ENCODE peak calls at places on chromosomes 11 and 22, in four cellular contexts. J is mucosa of descending colon, M is tibial nerve, Q is LHCN-M2. C is an unnamed sample.

GRCh38 chr11:72305077-72305476 is 61.1 kb upstream of the PHOX2A start:
- DNase-seq in J (no peak), Q (no peak), M (no peak), C (no peak)

GRCh38 chr11:2675540-2675939 is 24.3 kb downstream of the KCNQ1OT1 start:
- DNase-seq in Q (no peak), M (no peak), J (no peak), C (no peak)

GRCh38 chr11:133619397-133619796 is 87.1 kb upstream of the OPCML start:
- DNase-seq in M (no peak), J (no peak), Q (no peak), C (no peak)

GRCh38 chr11:824942-825341 is 2.8 kb upstream of the CRACR2B start:
- DNase-seq in M (no peak), J (no peak), Q (no peak), C (no peak)

GRCh38 chr11:96102664-96103068 is 178.8 kb upstream of the MTMR2 start:
- DNase-seq in M (no peak), J (no peak), Q (peak), C (no peak)

GRCh38 chr11:57320719-57321387 is 3.9 kb downstream of the TNKS1BP1 start:
- DNase-seq in J (peak), M (no peak), Q (no peak), C (no peak)

GRCh38 chr22:37194750-37195149 is 6.7 kb upstream of the C1QTNF6 start:
- DNase-seq in Q (no peak), M (no peak), J (no peak), C (no peak)

GRCh38 chr11:114397349-114397982 is 2.8 kb downstream of the C11orf71 start:
- DNase-seq in Q (no peak), M (no peak), J (no peak), C (no peak)

GRCh38 chr11:100682247-100682969 is 4.7 kb upstream of the ARHGAP42 start:
- DNase-seq in M (no peak), J (no peak), Q (peak), C (no peak)

GRCh38 chr11:22467248-22467647 is 129.1 kb downstream of the SLC17A6 start:
- DNase-seq in J (no peak), M (no peak), Q (no peak), C (no peak)

GRCh38 chr11:58787903-58788302 is 56.2 kb upstream of the GLYAT start:
- DNase-seq in J (no peak), M (no peak), Q (peak), C (peak)

GRCh38 chr11:84905411-84905810 is 721.7 kb downstream of the DLG2 start:
- DNase-seq in M (no peak), J (no peak), Q (no peak), C (no peak)

GRCh38 chr11:65588199-65589054 is 7.2 kb downstream of the KCNK7 start:
- DNase-seq in J (peak), Q (no peak), M (no peak), C (peak)

GRCh38 chr22:50498322-50498861 is 9.1 kb downstream of the LMF2 start:
- DNase-seq in Q (peak), J (peak), M (no peak), C (peak)